ENCODE peak calls at places on chromosomes 4 and X, in four cellular contexts. One of them, this sample, is unnamed.

GRCh38 chr4:112318239-112319142 is 21.3 kb downstream of the ALPK1 start:
- DNase-seq in astrocyte of the spinal cord: no peak
- DNase-seq in SW480: no peak
- DNase-seq in H7: no peak
- DNase-seq in this sample: no peak

GRCh38 chr4:174524242-174524641 is 2.0 kb upstream of the HPGD start:
- DNase-seq in H7: no peak
- DNase-seq in astrocyte of the spinal cord: no peak
- DNase-seq in SW480: no peak
- DNase-seq in this sample: no peak

GRCh38 chr4:136121431-136121830 is 1410.9 kb downstream of the PCDH18 start:
- DNase-seq in astrocyte of the spinal cord: no peak
- DNase-seq in H7: no peak
- DNase-seq in SW480: no peak
- DNase-seq in this sample: no peak

GRCh38 chrX:16528620-16529019 is 121.3 kb upstream of the S100G start:
- DNase-seq in H7: no peak
- DNase-seq in astrocyte of the spinal cord: no peak
- DNase-seq in SW480: no peak
- DNase-seq in this sample: no peak

GRCh38 chrX:74249963-74250362 is 54.0 kb upstream of the ZCCHC13 start:
- DNase-seq in astrocyte of the spinal cord: no peak
- DNase-seq in SW480: no peak
- DNase-seq in H7: peak
- DNase-seq in this sample: no peak

GRCh38 chr4:46389301-46389761 is 597 bp downstream of the GABRA2 start:
- DNase-seq in astrocyte of the spinal cord: peak
- DNase-seq in SW480: peak
- DNase-seq in H7: peak
- DNase-seq in this sample: no peak

GRCh38 chrX:136039968-136040367 is 54.7 kb downstream of the SLC9A6 start:
- DNase-seq in astrocyte of the spinal cord: no peak
- DNase-seq in SW480: no peak
- DNase-seq in H7: no peak
- DNase-seq in this sample: no peak

GRCh38 chr4:2595436-2595835 is 59.0 kb downstream of the FAM193A start:
- DNase-seq in astrocyte of the spinal cord: no peak
- DNase-seq in SW480: no peak
- DNase-seq in H7: no peak
- DNase-seq in this sample: no peak

GRCh38 chrX:38860106-38861013 is 59.1 kb downstream of the MID1IP1 start:
- DNase-seq in astrocyte of the spinal cord: no peak
- DNase-seq in SW480: no peak
- DNase-seq in H7: no peak
- DNase-seq in this sample: no peak

This sample was measured in pulmonary artery endothelial cell.